ENCODE peak calls at places on chromosomes 5 and 9, in ten cellular contexts. D, C, L, Y, K, V, H, N, J and G are unnamed samples.

GRCh38 chr5:135887881-135888614 is 7.6 kb downstream of the IL9 start:
- DNase-seq in D (peak), C (peak), L (peak), Y (no peak), K (peak), V (no peak), H (no peak), N (peak), J (no peak), G (no peak)

GRCh38 chr9:128094950-128095544 is 27.0 kb downstream of the SLC25A25 start:
- DNase-seq in D (no peak), C (no peak), L (no peak), Y (no peak), K (no peak), V (no peak), H (no peak), N (no peak), J (no peak), G (no peak)

GRCh38 chr5:140877262-140877581 is 2.1 kb downstream of the PCDHA12 start:
- DNase-seq in D (no peak), C (no peak), L (no peak), Y (no peak), K (no peak), V (no peak), H (no peak), N (no peak), J (no peak), G (no peak)

GRCh38 chr9:95343725-95344287 is 26.3 kb upstream of the FANCC start:
- DNase-seq in D (no peak), C (peak), L (no peak), Y (no peak), K (no peak), V (no peak), H (no peak), N (no peak), J (no peak), G (no peak)

GRCh38 chr5:157225463-157226422 is 40.2 kb upstream of the CYFIP2 start:
- DNase-seq in D (no peak), C (no peak), L (no peak), Y (no peak), K (no peak), V (no peak), H (no peak), N (no peak), J (no peak), G (no peak)

GRCh38 chr5:83718195-83718825 is 2.3 kb downstream of the HAPLN1 start:
- DNase-seq in D (peak), C (peak), L (peak), Y (no peak), K (peak), V (no peak), H (peak), N (peak), J (peak), G (peak)

GRCh38 chr9:135229701-135230385 is 142.4 kb downstream of the OLFM1 start:
- DNase-seq in D (no peak), C (no peak), L (no peak), Y (no peak), K (no peak), V (no peak), H (no peak), N (no peak), J (no peak), G (no peak)

GRCh38 chr5:34894716-34895115 is 20.6 kb downstream of the RAD1 start:
- DNase-seq in D (no peak), C (no peak), L (no peak), Y (no peak), K (no peak), V (no peak), H (no peak), N (no peak), J (no peak), G (no peak)

GRCh38 chr5:124919752-124920151 is 173.3 kb upstream of the ZNF608 start:
- DNase-seq in D (no peak), C (no peak), L (no peak), Y (no peak), K (no peak), V (no peak), H (no peak), N (no peak), J (no peak), G (no peak)

GRCh38 chr9:96612105-96612965 is 7.3 kb downstream of the CDC14B start:
- DNase-seq in D (peak), C (peak), L (peak), Y (no peak), K (peak), V (no peak), H (peak), N (peak), J (no peak), G (peak)

GRCh38 chr5:115571441-115571878 is 26.9 kb upstream of the FEM1C start:
- DNase-seq in D (no peak), C (no peak), L (no peak), Y (no peak), K (no peak), V (no peak), H (peak), N (peak), J (no peak), G (peak)

GRCh38 chr9:94906713-94907112 is 180.2 kb downstream of the AOPEP start:
- DNase-seq in D (no peak), C (no peak), L (no peak), Y (no peak), K (no peak), V (no peak), H (peak), N (no peak), J (no peak), G (no peak)

GRCh38 chr9:93110400-93110855 is 14.4 kb downstream of the CARD19 start:
- DNase-seq in D (no peak), C (no peak), L (no peak), Y (no peak), K (no peak), V (peak), H (no peak), N (no peak), J (no peak), G (no peak)

GRCh38 chr5:161230222-161230621 is 316.3 kb downstream of the GABRB2 start:
- DNase-seq in D (no peak), C (no peak), L (no peak), Y (no peak), K (no peak), V (no peak), H (no peak), N (no peak), J (no peak), G (no peak)

GRCh38 chr5:31913796-31914188 is 260.3 kb downstream of the GOLPH3 start:
- DNase-seq in D (no peak), C (no peak), L (no peak), Y (no peak), K (no peak), V (no peak), H (no peak), N (no peak), J (no peak), G (no peak)

GRCh38 chr9:83061036-83061435 is 1.9 kb downstream of the RASEF start:
- DNase-seq in D (no peak), C (no peak), L (no peak), Y (no peak), K (peak), V (no peak), H (no peak), N (no peak), J (no peak), G (no peak)

GRCh38 chr5:175743676-175744210 is 85.9 kb downstream of the HRH2 start:
- DNase-seq in D (no peak), C (peak), L (peak), Y (no peak), K (peak), V (no peak), H (no peak), N (no peak), J (no peak), G (no peak)

GRCh38 chr5:80481019-80481893 is 6.6 kb upstream of the FAM151B start:
- DNase-seq in D (peak), C (peak), L (peak), Y (peak), K (peak), V (no peak), H (no peak), N (peak), J (no peak), G (peak)
- TF ChIP-seq CTCF in D (peak), C (peak), L (peak), Y (peak), K (peak), V (peak), H (peak), N (peak), J (no peak), G (peak)

GRCh38 chr5:9847631-9848030 is 217.5 kb upstream of the TAS2R1 start:
- DNase-seq in D (no peak), C (no peak), L (no peak), Y (no peak), K (no peak), V (no peak), H (no peak), N (no peak), J (no peak), G (no peak)

GRCh38 chr5:9853309-9853708 is 223.2 kb upstream of the TAS2R1 start:
- DNase-seq in D (no peak), C (no peak), L (no peak), Y (no peak), K (no peak), V (no peak), H (no peak), N (no peak), J (no peak), G (no peak)

GRCh38 chr5:9852686-9853085 is 222.5 kb upstream of the TAS2R1 start:
- DNase-seq in D (no peak), C (peak), L (peak), Y (no peak), K (peak), V (no peak), H (no peak), N (peak), J (no peak), G (peak)

GRCh38 chr5:9850456-9850855 is 220.3 kb upstream of the TAS2R1 start:
- DNase-seq in D (no peak), C (no peak), L (no peak), Y (no peak), K (no peak), V (no peak), H (no peak), N (no peak), J (no peak), G (no peak)

DNA sequence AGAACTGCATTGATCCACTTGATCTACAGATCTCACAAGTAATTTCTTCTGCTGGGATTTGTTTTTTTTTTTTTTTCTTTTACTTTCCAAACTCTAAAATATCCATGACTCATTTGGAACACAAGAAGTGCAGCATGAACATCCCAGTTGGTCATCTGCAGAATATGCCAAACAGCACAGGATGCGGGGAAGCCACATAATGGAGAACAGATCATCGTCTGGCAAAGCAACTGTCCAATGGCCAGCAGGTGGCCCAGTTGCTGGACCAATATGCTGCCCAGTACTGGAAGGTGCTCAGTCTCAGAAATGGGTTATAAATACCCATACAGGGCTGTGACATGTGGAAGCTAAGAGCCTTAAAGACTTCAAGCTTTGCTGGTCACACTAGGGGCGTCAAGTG is 221.3 kb upstream of the TAS2R1 start:
- DNase-seq in D (peak), C (peak), L (peak), Y (no peak), K (peak), V (no peak), H (no peak), N (peak), J (no peak), G (peak)
- TF ChIP-seq CTCF in D (peak), C (peak), L (peak), Y (no peak), K (peak), V (no peak), H (no peak), N (peak), J (no peak), G (peak)

GRCh38 chr5:55226934-55227737 is at the start of gene MCIDAS:
- DNase-seq in D (peak), C (peak), L (no peak), Y (peak), K (peak), V (peak), H (no peak), N (no peak), J (peak), G (no peak)
- TF ChIP-seq CTCF in D (peak), C (no peak), L (no peak), Y (peak), K (no peak), V (no peak), H (peak), N (peak), J (no peak), G (no peak)

GRCh38 chr9:124465736-124466135 is 15.5 kb downstream of the ADGRD2 start:
- DNase-seq in D (no peak), C (no peak), L (no peak), Y (no peak), K (no peak), V (no peak), H (no peak), N (no peak), J (no peak), G (no peak)
- TF ChIP-seq CTCF in D (no peak), C (no peak), L (no peak), Y (no peak), K (no peak), V (no peak), H (no peak), N (no peak), J (no peak), G (no peak)

GRCh38 chr9:73919712-73920111 is 577.4 kb upstream of the RORB start:
- DNase-seq in D (no peak), C (no peak), L (no peak), Y (no peak), K (no peak), V (no peak), H (no peak), N (no peak), J (no peak), G (no peak)

GRCh38 chr9:73911814-73912213 is 585.3 kb upstream of the RORB start:
- DNase-seq in D (no peak), C (no peak), L (no peak), Y (no peak), K (no peak), V (no peak), H (no peak), N (no peak), J (no peak), G (peak)

GRCh38 chr9:73916016-73916673 is 581.0 kb upstream of the RORB start:
- DNase-seq in D (peak), C (peak), L (peak), Y (no peak), K (peak), V (no peak), H (no peak), N (peak), J (no peak), G (peak)
- TF ChIP-seq CTCF in D (peak), C (no peak), L (peak), Y (no peak), K (no peak), V (no peak), H (no peak), N (no peak), J (no peak), G (peak)

GRCh38 chr5:142922223-142922952 is 152.2 kb downstream of the ARHGAP26 start:
- DNase-seq in D (no peak), C (peak), L (peak), Y (no peak), K (peak), V (no peak), H (no peak), N (peak), J (no peak), G (no peak)

GRCh38 chr5:142926549-142926948 is 156.4 kb downstream of the ARHGAP26 start:
- DNase-seq in D (no peak), C (no peak), L (no peak), Y (no peak), K (no peak), V (no peak), H (no peak), N (no peak), J (no peak), G (no peak)

GRCh38 chr5:142920888-142921612 is 150.9 kb downstream of the ARHGAP26 start:
- DNase-seq in D (no peak), C (no peak), L (no peak), Y (no peak), K (no peak), V (no peak), H (no peak), N (no peak), J (no peak), G (no peak)

GRCh38 chr5:142925795-142926194 is 155.6 kb downstream of the ARHGAP26 start:
- DNase-seq in D (peak), C (peak), L (peak), Y (no peak), K (peak), V (no peak), H (peak), N (peak), J (no peak), G (peak)

DNA sequence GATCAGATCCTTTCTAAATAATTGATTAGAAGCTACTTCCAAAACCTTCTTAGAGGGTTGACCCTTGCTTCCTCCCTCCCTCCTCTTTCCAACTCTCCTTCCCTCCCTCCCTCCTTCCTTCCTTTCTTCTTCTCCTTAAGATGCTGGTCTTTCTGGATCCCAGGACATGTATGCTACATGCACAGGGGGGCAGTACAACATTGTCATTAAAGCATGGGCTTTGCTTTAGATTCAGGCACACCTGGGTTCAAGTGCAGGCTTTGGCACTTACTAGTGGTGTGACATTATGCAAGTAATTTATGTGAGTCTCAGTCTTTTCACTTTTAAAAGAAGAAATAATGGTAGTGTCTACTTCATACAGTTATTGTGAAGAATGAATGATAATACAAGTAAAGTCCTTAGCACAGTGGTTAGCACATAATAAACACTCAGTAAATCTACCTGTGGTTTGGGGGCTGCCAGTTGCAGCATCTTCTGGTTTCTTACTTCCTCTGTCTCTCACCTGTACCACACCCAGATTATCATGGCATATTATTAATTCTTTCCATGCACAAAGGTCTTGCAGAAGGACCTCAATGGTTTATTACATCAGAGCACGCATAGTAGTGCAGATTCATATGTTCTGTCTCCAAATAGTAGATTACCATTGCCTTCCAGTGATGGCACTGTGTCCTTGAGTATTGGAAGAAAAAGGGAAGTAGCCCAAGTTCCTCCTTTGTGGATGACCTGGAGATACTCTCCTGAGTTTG is 154.1 kb downstream of the ARHGAP26 start:
- DNase-seq in D (no peak), C (peak), L (peak), Y (no peak), K (peak), V (no peak), H (no peak), N (peak), J (no peak), G (no peak)
- TF ChIP-seq CTCF in D (no peak), C (peak), L (peak), Y (no peak), K (no peak), V (no peak), H (peak), N (peak), J (no peak), G (peak)

GRCh38 chr5:137794863-137795262 is 40.7 kb upstream of the HNRNPA0 start:
- DNase-seq in D (no peak), C (no peak), L (no peak), Y (no peak), K (no peak), V (no peak), H (no peak), N (no peak), J (no peak), G (no peak)

GRCh38 chr5:137796279-137796678 is 42.1 kb upstream of the HNRNPA0 start:
- DNase-seq in D (no peak), C (no peak), L (no peak), Y (no peak), K (no peak), V (no peak), H (no peak), N (no peak), J (no peak), G (no peak)

GRCh38 chr5:137802282-137803210 is 48.4 kb upstream of the HNRNPA0 start:
- DNase-seq in D (no peak), C (no peak), L (no peak), Y (no peak), K (no peak), V (no peak), H (no peak), N (no peak), J (no peak), G (no peak)

GRCh38 chr5:137800700-137801411 is 46.7 kb upstream of the HNRNPA0 start:
- DNase-seq in D (no peak), C (no peak), L (no peak), Y (no peak), K (no peak), V (no peak), H (peak), N (no peak), J (no peak), G (no peak)
- TF ChIP-seq CTCF in D (peak), C (no peak), L (no peak), Y (no peak), K (no peak), V (no peak), H (no peak), N (no peak), J (no peak), G (no peak)

DNA sequence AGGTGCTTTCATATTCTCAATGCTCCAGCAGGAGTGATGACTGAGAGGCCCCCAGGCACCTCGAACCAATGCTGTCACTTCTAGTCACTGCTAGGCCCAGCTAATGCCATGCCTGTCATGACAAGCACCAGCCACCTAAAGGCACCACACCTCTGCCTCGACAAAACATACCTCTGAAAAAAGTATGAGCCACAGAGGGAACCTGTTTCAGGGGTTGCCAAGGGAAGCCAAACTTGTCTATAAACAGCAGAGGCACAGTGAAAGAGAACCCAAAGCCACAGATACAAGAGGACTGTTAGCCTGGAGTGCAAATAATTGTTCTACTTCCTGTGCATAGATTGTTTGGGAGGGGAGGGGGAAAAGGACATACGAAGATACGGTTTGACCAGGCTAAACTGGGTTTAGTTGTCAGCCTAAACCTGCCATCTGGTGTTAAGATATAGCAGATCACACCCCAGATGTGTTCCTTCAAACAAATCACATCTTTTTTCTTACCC is 45.9 kb downstream of the BNC2 start:
- DNase-seq in D (no peak), C (peak), L (peak), Y (no peak), K (peak), V (no peak), H (no peak), N (peak), J (no peak), G (no peak)
- TF ChIP-seq CTCF in D (no peak), C (no peak), L (peak), Y (no peak), K (no peak), V (no peak), H (no peak), N (no peak), J (no peak), G (peak)

DNA sequence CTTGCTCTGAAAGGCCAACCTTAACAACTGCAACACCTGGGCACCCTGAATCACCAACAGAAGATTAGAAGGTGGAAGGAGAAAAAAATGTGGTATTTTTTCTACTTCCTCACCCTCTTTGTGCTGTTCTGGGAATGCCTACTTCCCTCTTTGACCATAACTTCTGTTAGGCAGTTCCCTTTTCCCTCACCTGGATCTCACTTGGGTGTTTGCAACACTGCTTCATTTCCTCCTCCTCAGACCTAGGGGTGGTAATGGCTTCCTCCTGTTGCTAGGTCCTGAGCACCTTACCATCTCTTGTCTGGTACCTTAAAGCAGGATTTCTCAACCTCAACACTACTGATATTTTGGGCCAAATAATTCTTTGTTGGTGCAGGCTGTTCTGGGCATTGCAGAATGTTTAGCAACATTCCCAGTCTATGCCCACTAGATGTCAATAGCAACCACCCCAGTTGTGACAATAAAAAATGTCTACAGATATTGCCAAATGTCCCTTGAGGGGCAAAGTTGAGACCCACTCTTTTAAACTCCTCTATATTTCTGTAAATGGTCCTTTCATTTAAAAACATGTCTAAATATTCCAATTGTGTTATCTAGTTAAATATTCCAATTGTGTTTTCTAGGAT is 300.0 kb upstream of the VLDLR start:
- DNase-seq in D (no peak), C (no peak), L (no peak), Y (no peak), K (peak), V (no peak), H (no peak), N (no peak), J (no peak), G (no peak)
- TF ChIP-seq CTCF in D (no peak), C (peak), L (peak), Y (no peak), K (no peak), V (no peak), H (peak), N (peak), J (no peak), G (no peak)